ENCODE peak calls at places on chromosomes 13 and 19, in seven cellular contexts. H, D, X, U, E, P and Z are unnamed samples. For H3K4me1, the result is how much of the 10 kb centered on the place peaks cover.

GRCh38 chr13:80737513-80737912 is 396.6 kb upstream of the SPRY2 start:
- DNase-seq in H (no peak), D (no peak), X (no peak), U (no peak), E (no peak), P (no peak), Z (peak)

GRCh38 chr19:35153701-35154534 is 617 bp upstream of the FXYD5 start:
- DNase-seq in H (peak), D (peak), X (no peak), U (peak), E (no peak), P (peak), Z (peak)

GRCh38 chr13:85798999-85799646 is at the start of gene SLITRK6:
- DNase-seq in H (no peak), D (no peak), X (peak), U (peak), E (peak), P (peak), Z (peak)

GRCh38 chr19:51690359-51691121 is 2.6 kb upstream of the SPACA6 start:
- DNase-seq in H (peak), D (peak), X (peak), U (peak), E (peak), P (peak), Z (peak)

GRCh38 chr13:40665061-40665753 is 1.2 kb downstream of the FOXO1 start:
- DNase-seq in H (peak), D (peak), X (no peak), U (peak), E (peak), P (no peak), Z (no peak)

GRCh38 chr19:55304279-55304978 is 20.6 kb downstream of the BRSK1 start:
- DNase-seq in H (no peak), D (peak), X (no peak), U (peak), E (peak), P (peak), Z (peak)

GRCh38 chr13:37338721-37339120 is 233.3 kb upstream of the CSNK1A1L start:
- DNase-seq in H (no peak), D (no peak), X (no peak), U (no peak), E (no peak), P (no peak), Z (no peak)

GRCh38 chr19:19758164-19758563 is 25.3 kb upstream of the ZNF14 start:
- DNase-seq in H (no peak), D (no peak), X (no peak), U (no peak), E (no peak), P (no peak), Z (no peak)

GRCh38 chr13:100158569-100158968 is 69.7 kb downstream of the PCCA start:
- DNase-seq in H (no peak), D (no peak), X (no peak), U (no peak), E (no peak), P (no peak), Z (no peak)

GRCh38 chr19:29940971-29941585 is 961 bp upstream of the URI1 start:
- DNase-seq in H (no peak), D (no peak), X (no peak), U (no peak), E (no peak), P (no peak), Z (no peak)

GRCh38 chr13:98576215-98576945 is 527 bp downstream of the STK24 start:
- DNase-seq in H (peak), D (peak), X (no peak), U (no peak), E (peak), P (no peak), Z (peak)

GRCh38 chr13:68667863-68668262 is 1437.7 kb upstream of the PCDH9 start:
- DNase-seq in H (no peak), D (no peak), X (no peak), U (no peak), E (no peak), P (no peak), Z (no peak)

GRCh38 chr19:38251564-38252051 is 4.6 kb downstream of the PPP1R14A start:
- DNase-seq in H (no peak), D (no peak), X (no peak), U (no peak), E (peak), P (no peak), Z (peak)

GRCh38 chr19:39106201-39106600 is 19.4 kb upstream of the PAK4 start:
- DNase-seq in H (no peak), D (no peak), X (no peak), U (no peak), E (no peak), P (no peak), Z (no peak)

GRCh38 chr19:40089462-40089861 is 1.3 kb downstream of the ZNF780A start:
- DNase-seq in H (no peak), D (no peak), X (peak), U (no peak), E (peak), P (no peak), Z (peak)

GRCh38 chr13:63184693-63185092 is 1769.0 kb upstream of the PCDH20 start:
- DNase-seq in H (no peak), D (no peak), X (peak), U (peak), E (no peak), P (peak), Z (peak)

GRCh38 chr19:20558011-20558410 is 7.6 kb downstream of the ZNF737 start:
- DNase-seq in H (no peak), D (no peak), X (no peak), U (no peak), E (no peak), P (no peak), Z (no peak)

GRCh38 chr19:19606021-19606420 is 12.5 kb downstream of the PBX4 start:
- DNase-seq in H (no peak), D (peak), X (peak), U (peak), E (peak), P (no peak), Z (no peak)

GRCh38 chr19:9793051-9793591 is 24.6 kb upstream of the ZNF846 start:
- DNase-seq in H (peak), D (peak), X (peak), U (peak), E (peak), P (peak), Z (peak)

GRCh38 chr19:8265872-8266271 is 42.3 kb downstream of the CD320 start:
- DNase-seq in H (no peak), D (no peak), X (no peak), U (no peak), E (no peak), P (no peak), Z (no peak)

GRCh38 chr19:10454267-10454666 is 33.9 kb downstream of the PDE4A start:
- DNase-seq in H (no peak), D (no peak), X (peak), U (peak), E (no peak), P (no peak), Z (peak)

GRCh38 chr13:25690582-25690981 is 318.8 kb downstream of the ATP8A2 start:
- DNase-seq in H (no peak), D (no peak), X (no peak), U (no peak), E (peak), P (no peak), Z (no peak)

GRCh38 chr19:2309734-2310362 is 1.9 kb upstream of the LINGO3 start:
- DNase-seq in H (no peak), D (no peak), X (peak), U (peak), E (no peak), P (no peak), Z (no peak)

GRCh38 chr13:98741741-98742435 is 10.6 kb downstream of the SLC15A1 start:
- DNase-seq in H (no peak), D (no peak), X (no peak), U (no peak), E (no peak), P (no peak), Z (no peak)

GRCh38 chr19:33443638-33444195 is 70.2 kb downstream of the CEBPG start:
- DNase-seq in H (no peak), D (no peak), X (no peak), U (no peak), E (no peak), P (no peak), Z (no peak)

GRCh38 chr19:5434970-5435641 is 20.1 kb upstream of the ZNRF4 start:
- DNase-seq in H (no peak), D (no peak), X (peak), U (peak), E (peak), P (no peak), Z (peak)

GRCh38 chr19:35462476-35462953 is 14.5 kb downstream of the FFAR2 start:
- DNase-seq in H (no peak), D (peak), X (no peak), U (no peak), E (no peak), P (no peak), Z (no peak)

GRCh38 chr13:56528040-56528760 is 612.5 kb upstream of the PRR20A start:
- DNase-seq in H (no peak), D (no peak), X (no peak), U (no peak), E (no peak), P (no peak), Z (no peak)

GRCh38 chr13:34914416-34914815 is 27.7 kb upstream of the NBEA start:
- DNase-seq in H (no peak), D (no peak), X (no peak), U (no peak), E (no peak), P (peak), Z (no peak)

DNA sequence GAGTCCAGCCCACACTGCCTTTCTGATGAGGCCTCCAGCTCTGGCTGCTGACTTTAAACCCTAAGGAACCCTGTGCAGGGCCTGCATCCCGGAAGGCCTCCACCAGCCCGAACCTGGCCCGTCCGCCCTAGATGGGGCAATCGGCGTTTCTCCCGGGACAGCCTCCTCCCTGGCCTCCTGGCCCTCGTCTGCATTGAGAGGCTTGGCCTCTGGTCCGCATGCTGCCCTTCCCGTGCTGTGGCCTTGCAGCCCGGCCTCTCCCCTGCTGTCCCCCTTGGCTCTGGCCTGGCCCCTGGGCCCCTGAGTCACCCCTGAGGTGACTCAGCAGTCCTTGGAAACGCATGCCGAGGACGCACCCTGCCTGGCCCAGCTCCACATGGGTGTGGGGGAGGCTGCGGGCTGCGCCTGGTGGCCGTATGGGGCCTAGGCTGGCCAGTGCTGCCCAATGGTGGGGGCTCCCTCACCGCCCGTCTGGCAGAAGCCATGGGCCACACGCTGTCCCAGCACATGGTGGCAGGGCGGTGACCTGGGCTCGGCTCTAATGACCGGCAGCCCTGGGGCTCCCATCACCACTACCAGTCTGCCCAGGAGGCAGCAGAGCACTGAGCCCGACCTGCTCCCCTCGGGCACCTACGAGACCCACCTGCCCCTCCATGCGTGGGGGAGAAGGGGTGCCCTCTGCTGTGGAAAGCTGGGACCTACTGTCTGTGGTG is 25.7 kb downstream of the SH3GL1 start:
- DNase-seq in H (peak), D (peak), X (peak), U (peak), E (peak), P (no peak), Z (no peak)
- H3K4me1 ChIP-seq in H (half or more), D (half or more), X (half or more), U (half or more), E (half or more), P (under half), Z (under half)

DNA sequence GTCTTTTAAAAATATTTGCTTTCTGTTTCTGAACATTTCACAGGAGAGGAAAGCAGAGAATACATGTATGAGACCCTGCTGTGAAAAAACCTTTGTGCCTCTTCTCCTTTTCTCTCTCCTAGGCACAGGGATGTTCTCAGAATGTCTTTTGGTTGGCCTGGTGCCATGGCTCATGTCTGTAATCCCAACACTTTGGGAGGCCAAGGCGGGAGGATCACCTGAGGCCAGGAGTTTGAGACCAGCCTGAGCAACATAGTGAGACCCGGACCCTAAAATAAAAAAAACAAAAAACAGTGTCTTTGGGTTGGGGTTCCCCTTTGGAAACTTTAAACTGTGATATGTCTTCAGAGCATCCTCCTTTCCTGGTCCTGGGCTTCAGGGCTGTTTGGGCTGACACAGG is 1.5 kb downstream of the ZNF627 start:
- DNase-seq in H (no peak), D (no peak), X (no peak), U (no peak), E (no peak), P (no peak), Z (no peak)
- H3K4me3 ChIP-seq in H (peak), D (no peak), X (no peak), U (peak), E (no peak), P (peak), Z (peak)

DNA sequence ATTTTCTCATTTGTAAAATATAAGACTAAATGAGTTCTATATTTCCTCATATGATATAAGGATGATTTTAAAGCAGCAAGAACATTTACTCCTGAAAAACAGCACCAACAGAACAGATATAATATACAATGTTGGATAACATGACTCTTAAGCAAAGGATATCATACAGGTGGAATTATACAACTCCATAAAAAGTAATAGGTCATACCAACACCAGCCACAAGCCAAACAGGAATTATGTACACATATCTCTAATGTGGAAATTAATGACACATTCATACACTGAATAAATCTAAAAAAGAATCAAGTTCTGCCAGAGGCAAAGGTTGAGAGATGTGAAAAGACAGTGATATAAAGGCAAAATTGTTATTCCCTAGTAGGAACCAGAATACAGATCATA is 25.9 kb downstream of the INTS6 start:
- DNase-seq in H (no peak), D (no peak), X (no peak), U (no peak), E (no peak), P (no peak), Z (no peak)
- H3K4me1 ChIP-seq in H (under half), D (under half), X (under half), U (under half), E (under half), P (under half), Z (under half)

GRCh38 chr19:32020538-32020937 is 324.9 kb upstream of the ZNF507 start:
- DNase-seq in H (no peak), D (no peak), X (no peak), U (no peak), E (no peak), P (no peak), Z (no peak)

GRCh38 chr19:32018014-32018413 is 327.4 kb upstream of the ZNF507 start:
- DNase-seq in H (no peak), D (peak), X (no peak), U (no peak), E (peak), P (no peak), Z (peak)

GRCh38 chr19:32022044-32022945 is 323.1 kb upstream of the ZNF507 start:
- DNase-seq in H (no peak), D (no peak), X (no peak), U (no peak), E (no peak), P (no peak), Z (no peak)

GRCh38 chr19:32017341-32017948 is 328.0 kb upstream of the ZNF507 start:
- DNase-seq in H (no peak), D (no peak), X (no peak), U (no peak), E (peak), P (no peak), Z (no peak)

DNA sequence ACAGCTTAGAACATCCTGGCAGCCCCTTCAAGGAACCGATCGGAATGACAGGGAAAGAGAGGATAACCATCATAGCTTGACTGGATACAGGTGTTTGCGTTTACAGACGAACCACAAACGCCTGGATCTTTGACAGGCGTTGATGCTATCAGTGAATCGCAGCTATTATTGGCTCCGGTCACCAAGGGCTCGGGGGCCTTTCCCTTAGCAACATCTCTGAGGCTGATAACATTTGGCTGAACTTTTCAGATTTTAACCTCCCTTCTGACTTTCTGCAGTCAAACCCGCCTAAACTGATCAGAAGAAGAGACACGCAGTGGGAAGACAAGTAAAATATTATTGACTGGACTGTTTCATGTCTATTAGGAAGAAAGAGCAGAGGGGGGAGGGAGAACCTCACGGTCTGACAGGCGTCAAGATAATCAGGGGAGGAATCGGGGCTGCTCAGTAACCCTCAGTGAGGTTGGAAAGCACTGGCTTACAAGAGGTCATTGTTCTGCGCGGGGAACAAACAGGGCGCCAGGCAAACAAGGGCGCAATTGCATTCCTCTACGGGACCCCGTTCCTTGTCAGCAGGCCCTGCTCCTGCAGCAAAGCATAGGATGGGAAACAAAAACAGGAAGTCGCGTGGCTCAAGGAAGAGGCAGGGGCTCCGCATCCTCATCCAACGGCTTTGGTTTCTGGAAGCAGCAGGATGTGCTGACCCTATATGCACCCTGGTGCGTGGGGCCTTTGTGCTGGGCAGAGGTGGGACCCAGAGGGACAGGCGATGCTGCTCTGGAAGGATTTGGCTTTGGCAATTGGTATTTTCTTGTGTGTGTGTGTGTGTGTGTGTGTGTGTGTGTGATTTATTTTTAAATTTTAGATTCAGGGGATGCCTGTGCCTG is 322.2 kb upstream of the ZNF507 start:
- DNase-seq in H (no peak), D (no peak), X (no peak), U (no peak), E (no peak), P (no peak), Z (peak)
- H3K4me3 ChIP-seq in H (no peak), D (no peak), X (no peak), U (no peak), E (no peak), P (no peak), Z (no peak)

DNA sequence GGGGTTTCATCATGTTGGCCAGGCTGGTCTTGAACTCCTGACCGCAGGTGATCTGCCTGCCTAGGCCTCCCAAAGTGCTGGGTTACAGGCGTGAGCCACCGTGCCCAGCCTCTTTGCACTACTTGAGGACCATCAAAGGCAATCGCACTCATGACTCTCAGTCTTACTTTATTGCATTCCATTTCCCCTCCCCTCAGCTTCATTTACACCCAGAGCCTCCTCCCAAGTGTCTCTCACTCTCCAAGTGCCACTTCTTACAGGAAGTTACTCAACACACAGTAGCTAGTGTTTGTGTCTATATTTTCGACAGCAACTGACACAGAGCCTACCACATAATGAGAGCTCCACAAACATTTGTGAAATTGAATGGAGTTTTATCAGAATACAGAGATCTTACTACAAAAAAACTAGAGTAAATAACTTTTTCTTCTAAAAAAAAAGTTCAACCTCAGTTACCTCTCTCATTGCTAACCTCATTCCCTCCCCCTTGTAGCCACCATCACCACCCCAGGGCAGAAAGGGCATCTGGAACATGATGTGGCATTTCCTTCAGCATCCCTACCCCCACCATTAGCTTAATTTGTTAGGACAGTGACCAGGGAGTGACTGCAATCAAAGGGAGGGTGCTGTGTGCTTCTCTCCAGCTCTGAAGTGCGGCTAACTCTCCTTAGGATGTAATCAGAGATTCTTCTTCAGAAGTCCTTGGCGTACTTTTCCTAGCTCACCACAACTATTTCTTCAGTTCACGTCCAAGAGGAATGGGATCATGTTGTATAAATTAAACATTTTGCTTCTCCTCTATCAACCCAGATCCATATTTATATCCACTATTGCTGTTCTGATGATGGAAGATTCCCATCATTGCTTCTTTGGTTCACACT is 17.0 kb upstream of the RUBCNL start:
- DNase-seq in H (no peak), D (no peak), X (no peak), U (no peak), E (no peak), P (no peak), Z (no peak)
- H3K4me1 ChIP-seq in H (under half), D (under half), X (under half), U (under half), E (under half), P (under half), Z (under half)

DNA sequence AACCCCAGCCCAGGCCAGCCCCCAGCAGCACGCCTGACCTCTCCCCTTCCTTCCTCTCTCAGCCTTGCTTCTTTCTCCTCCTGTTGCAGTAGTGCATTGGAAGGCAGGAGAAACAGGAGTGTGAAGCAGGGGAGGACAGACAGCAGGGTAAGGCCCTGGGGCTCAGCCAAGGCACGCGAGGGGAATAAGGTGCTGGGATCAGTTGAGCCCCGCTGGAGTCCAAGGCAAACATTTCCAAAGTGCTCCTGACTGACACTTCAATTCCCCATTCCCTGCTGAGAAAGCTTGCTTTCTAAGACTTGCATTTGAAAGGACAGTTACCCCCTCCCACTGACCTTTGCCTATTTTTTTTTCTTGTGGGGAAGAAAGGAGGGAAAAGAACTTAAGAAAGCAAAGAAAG is 73.1 kb upstream of the OLFM4 start:
- DNase-seq in H (no peak), D (no peak), X (no peak), U (no peak), E (no peak), P (peak), Z (no peak)
- H3K4me3 ChIP-seq in H (no peak), D (no peak), X (no peak), U (no peak), E (no peak), P (no peak), Z (no peak)